ENCODE peak calls at places on chromosomes 11 and 22, in four cellular contexts. N, C, P and R are unnamed samples.

GRCh38 chr22:29820941-29821789 is 16.9 kb downstream of the ASCC2 start:
- DNase-seq in C (peak), P (no peak), N (peak), R (peak)

GRCh38 chr22:48943567-48944432 is 883.9 kb downstream of the BRD1 start:
- DNase-seq in N (peak), P (peak), C (peak), R (peak)

GRCh38 chr22:27720860-27721259 is 80.7 kb downstream of the MN1 start:
- DNase-seq in P (no peak), N (no peak), C (peak), R (no peak)

GRCh38 chr22:22520020-22520656 is at the start of gene ZNF280A:
- DNase-seq in P (no peak), C (no peak), N (peak), R (no peak)

GRCh38 chr11:32751381-32751780 is 43.1 kb downstream of the CCDC73 start:
- DNase-seq in C (no peak), N (no peak), P (no peak), R (no peak)

GRCh38 chr11:6719588-6719987 is 36.4 kb upstream of the MRPL17 start:
- DNase-seq in P (no peak), N (no peak), C (no peak), R (no peak)

GRCh38 chr11:110497204-110497987 is 67.6 kb downstream of the FDX1 start:
- DNase-seq in P (no peak), N (no peak), C (no peak), R (no peak)

GRCh38 chr11:133579165-133580031 is 47.1 kb upstream of the OPCML start:
- DNase-seq in N (no peak), C (peak), P (no peak), R (no peak)

GRCh38 chr11:67370351-67371076 is 2.9 kb downstream of the CLCF1 start:
- DNase-seq in N (no peak), C (no peak), P (no peak), R (no peak)

GRCh38 chr11:103327721-103328120 is 218.5 kb downstream of the DYNC2H1 start:
- DNase-seq in N (no peak), P (no peak), C (no peak), R (no peak)

GRCh38 chr11:31327417-31327816 is 42.1 kb downstream of the DCDC1 start:
- DNase-seq in N (no peak), C (no peak), P (no peak), R (no peak)

GRCh38 chr11:31326470-31327148 is 42.9 kb downstream of the DCDC1 start:
- DNase-seq in C (no peak), P (no peak), N (no peak), R (no peak)

GRCh38 chr11:31328698-31329097 is 40.8 kb downstream of the DCDC1 start:
- DNase-seq in N (no peak), P (no peak), C (no peak), R (no peak)

GRCh38 chr11:31325162-31325561 is 44.4 kb downstream of the DCDC1 start:
- DNase-seq in C (no peak), P (no peak), N (peak), R (no peak)

DNA sequence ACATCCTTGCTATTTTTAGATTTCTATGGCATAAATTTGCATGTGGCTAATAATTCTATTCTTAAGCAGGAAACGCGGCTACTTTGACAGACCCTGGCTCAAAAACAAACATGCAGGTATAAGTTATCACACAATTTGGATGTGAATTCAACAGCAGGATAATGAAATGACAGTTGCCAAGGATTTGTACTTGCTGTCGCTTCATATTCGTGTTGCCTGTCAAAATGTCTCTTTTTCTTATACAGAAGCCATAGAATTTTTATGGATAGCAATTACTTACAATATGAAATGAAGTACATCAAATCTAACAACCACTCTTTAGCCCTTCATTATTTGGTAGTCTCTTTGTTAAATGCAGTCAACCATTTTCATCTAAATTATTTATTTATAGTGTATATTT is 46.4 kb downstream of the DCDC1 start:
- DNase-seq in C (no peak), P (no peak), N (no peak), R (no peak)
- TF ChIP-seq EP300 in C (no peak), P (no peak), N (no peak), R (no peak)

GRCh38 chr11:61369372-61370348 is 7.5 kb downstream of the TMEM138 start:
- DNase-seq in N (no peak), P (no peak), C (no peak), R (no peak)
- TF ChIP-seq EP300 in N (no peak), P (no peak), C (no peak), R (no peak)

GRCh38 chr11:117098269-117099231 is at the start of gene SIK3:
- DNase-seq in C (peak), P (peak), N (peak), R (peak)
- TF ChIP-seq EP300 in C (no peak), P (peak), N (no peak), R (no peak)

GRCh38 chr11:81070948-81071347 is 1630.1 kb upstream of the TENM4 start:
- DNase-seq in P (no peak), N (no peak), C (no peak), R (no peak)

DNA sequence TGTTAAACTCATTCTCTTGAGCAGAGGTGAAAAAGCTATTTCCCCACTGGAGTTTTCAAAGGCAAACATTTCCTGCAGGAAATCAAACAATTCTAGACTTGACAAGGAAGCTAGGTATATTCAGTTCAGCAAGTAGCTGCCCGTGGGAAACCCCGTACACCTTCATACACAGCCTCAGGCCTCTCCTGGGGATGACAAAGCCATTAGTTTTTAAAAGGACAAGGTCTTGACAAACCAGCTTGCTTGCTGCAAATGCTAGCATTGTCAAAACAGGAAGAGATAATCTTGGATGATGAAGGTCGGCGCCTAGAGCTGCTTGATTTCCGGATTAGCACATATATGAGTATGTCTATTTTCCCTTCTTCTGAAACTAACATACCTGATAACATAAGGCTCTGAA is 1630.8 kb upstream of the TENM4 start:
- DNase-seq in P (no peak), C (no peak), N (no peak), R (no peak)
- TF ChIP-seq EP300 in P (no peak), C (no peak), N (no peak), R (no peak)

DNA sequence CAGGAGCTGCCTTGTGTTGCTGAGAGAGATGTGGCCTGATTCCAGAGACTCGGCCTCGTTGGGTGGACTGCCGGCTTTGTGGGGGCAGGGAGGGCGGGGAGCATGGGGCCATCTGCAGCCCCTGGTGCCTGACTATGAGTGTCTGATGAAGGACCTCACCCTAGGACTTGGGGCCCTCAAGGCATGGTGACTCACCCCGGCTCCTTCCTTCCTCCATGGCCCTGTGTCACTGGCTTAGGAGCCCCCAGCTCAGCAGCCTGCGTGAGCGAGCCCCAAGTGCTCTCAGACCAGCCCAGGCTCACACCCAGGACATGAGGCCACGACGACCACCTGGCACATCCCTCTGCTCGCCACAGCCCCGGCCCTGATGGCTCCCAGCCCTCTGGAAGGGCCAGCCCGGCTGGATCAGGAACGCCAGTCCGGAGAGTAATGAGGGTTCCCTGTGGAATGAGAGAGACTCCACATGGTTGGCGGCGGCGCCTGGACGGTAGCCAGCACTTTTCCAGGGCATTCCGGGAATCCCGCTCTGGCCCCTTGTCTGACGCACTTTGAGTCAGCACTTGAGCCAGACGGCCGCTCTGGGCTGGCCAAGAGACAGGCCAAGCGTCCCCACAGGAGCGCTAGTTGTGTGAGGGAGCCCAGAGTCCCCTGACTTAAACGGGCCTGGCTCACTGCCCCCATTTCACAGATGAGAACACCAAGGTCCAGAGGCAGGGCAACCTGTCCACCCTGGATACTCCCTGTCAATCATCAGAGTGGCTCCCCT is 50.6 kb upstream of the SHISAL1 start:
- DNase-seq in P (no peak), C (peak), N (peak), R (peak)
- TF ChIP-seq EP300 in P (no peak), C (peak), N (peak), R (no peak)

GRCh38 chr11:65892661-65893317 is 2.3 kb downstream of the CCDC85B start:
- DNase-seq in P (no peak), N (no peak), C (no peak), R (no peak)

GRCh38 chr11:65888163-65888814 is at the start of gene FIBP:
- DNase-seq in C (peak), P (peak), N (peak), R (peak)

GRCh38 chr11:65887723-65888162 is 528 bp downstream of the FIBP start:
- DNase-seq in N (peak), C (no peak), P (no peak), R (no peak)

GRCh38 chr11:65891180-65892136 is 985 bp downstream of the CCDC85B start:
- DNase-seq in P (no peak), C (peak), N (peak), R (peak)

GRCh38 chr11:65890324-65891179 is at the start of gene CCDC85B:
- DNase-seq in C (peak), P (no peak), N (peak), R (peak)
- TF ChIP-seq EP300 in C (no peak), P (no peak), N (peak), R (no peak)

DNA sequence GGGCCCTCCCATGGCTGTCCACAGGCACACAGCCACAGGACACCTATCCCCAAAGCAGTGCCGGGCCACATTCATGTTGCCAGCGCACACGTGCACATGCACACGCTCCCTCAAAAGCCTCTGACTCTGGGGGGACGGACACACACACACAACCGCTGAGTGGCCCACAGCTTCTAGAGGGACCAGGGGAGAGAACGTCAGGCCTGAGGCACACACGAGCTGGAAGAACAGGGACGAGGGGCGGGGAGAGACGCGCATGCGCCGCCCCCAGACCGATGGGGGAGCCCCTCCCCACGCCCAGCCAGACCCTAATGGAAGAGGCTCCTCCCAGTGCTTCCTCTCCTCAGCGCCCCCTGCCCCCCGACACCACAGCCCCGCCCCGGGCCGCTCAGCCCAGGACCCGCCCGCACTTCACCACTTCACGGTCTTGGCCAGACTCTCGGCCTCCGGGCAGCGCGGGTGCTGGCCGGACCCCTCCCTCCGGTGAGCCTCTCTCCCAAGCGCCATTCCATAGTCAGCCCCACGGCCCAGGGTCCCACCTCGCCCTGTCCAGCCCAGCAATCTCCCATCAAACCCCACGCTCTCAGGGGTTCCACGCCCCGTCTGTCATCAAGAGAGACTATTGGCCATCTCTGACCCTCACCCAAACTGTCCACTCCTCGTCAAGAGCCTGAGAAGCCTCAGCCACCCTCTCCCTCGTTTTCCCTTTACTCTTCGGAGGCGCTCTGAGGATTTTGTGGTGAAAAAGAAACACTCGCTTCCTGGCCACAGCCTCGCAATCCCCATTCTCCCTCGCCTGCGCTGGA is 11.7 kb downstream of the NRXN2 start:
- DNase-seq in P (peak), C (peak), N (no peak), R (no peak)
- TF ChIP-seq EP300 in P (no peak), C (no peak), N (no peak), R (no peak)

GRCh38 chr11:83363280-83363679 is 77.1 kb upstream of the CCDC90B start:
- DNase-seq in P (no peak), N (no peak), C (no peak), R (no peak)
- TF ChIP-seq EP300 in P (no peak), N (no peak), C (no peak), R (no peak)

GRCh38 chr11:86814775-86815174 is 14.4 kb downstream of the PRSS23 start:
- DNase-seq in P (no peak), N (no peak), C (no peak), R (no peak)
- TF ChIP-seq EP300 in P (no peak), N (no peak), C (no peak), R (no peak)